ENCODE peak calls at places on chromosomes 11 and 22, in nine cellular contexts. F is tibial artery, N is brain microvascular endothelial cell, P is IMR-90, O is vagina, K is SJSA1, V is AG04450, R is psoas muscle, T is breast epithelium. C is an unnamed sample.

GRCh38 chr11:87879118-87879517 is 296.1 kb downstream of the RAB38 start:
- DNase-seq in F (no peak), N (peak; percentile 43), P (no peak), O (no peak), K (no peak), V (no peak), R (no peak), T (no peak), C (no peak)

GRCh38 chr22:39188809-39189208 is 36.3 kb upstream of the CBX7 start:
- DNase-seq in F (no peak), N (no peak), P (no peak), O (no peak), K (no peak), V (no peak), R (no peak), T (no peak), C (no peak)

GRCh38 chr11:129320485-129320884 is 55.2 kb upstream of the BARX2 start:
- DNase-seq in F (no peak), N (no peak), P (no peak), O (no peak), K (no peak), V (no peak), R (no peak), T (no peak), C (no peak)

GRCh38 chr11:58958500-58958899 is 19.2 kb downstream of the GLYATL1 start:
- DNase-seq in F (peak; percentile 34), N (no peak), P (no peak), O (no peak), K (no peak), V (no peak), R (no peak), T (no peak), C (no peak)

GRCh38 chr11:14544611-14545010 is 24.4 kb upstream of the PSMA1 start:
- DNase-seq in F (no peak), N (no peak), P (peak; percentile 33), O (no peak), K (no peak), V (no peak), R (no peak), T (no peak), C (no peak)

GRCh38 chr11:122898799-122899198 is 16.2 kb downstream of the JHY start:
- DNase-seq in F (no peak), N (no peak), P (no peak), O (no peak), K (no peak), V (no peak), R (no peak), T (no peak), C (no peak)

GRCh38 chr11:108221981-108222685 is at the start of gene NPAT:
- DNase-seq in F (peak; percentile 23), N (no peak), P (no peak), O (no peak), K (no peak), V (no peak), R (no peak), T (no peak), C (no peak)

GRCh38 chr11:94849836-94850235 is 81.7 kb downstream of the AMOTL1 start:
- DNase-seq in F (no peak), N (no peak), P (peak; percentile 23), O (no peak), K (no peak), V (no peak), R (no peak), T (no peak), C (no peak)

GRCh38 chr11:114034956-114035355 is 24.6 kb upstream of the ZBTB16 start:
- DNase-seq in F (no peak), N (no peak), P (no peak), O (no peak), K (no peak), V (no peak), R (no peak), T (no peak), C (no peak)

GRCh38 chr11:27700351-27701261 is at the start of gene BDNF:
- DNase-seq in F (no peak), N (no peak), P (peak; percentile 60), O (no peak), K (peak; percentile 69), V (no peak), R (peak; percentile 14), T (no peak), C (no peak)

GRCh38 chr22:50189184-50189848 is 3.6 kb downstream of the TRABD start:
- DNase-seq in F (no peak), N (no peak), P (no peak), O (no peak), K (no peak), V (no peak), R (peak; percentile 44), T (no peak), C (no peak)

GRCh38 chr11:70080763-70081162 is 2.6 kb downstream of the ANO1 start:
- DNase-seq in F (peak; percentile 19), N (no peak), P (no peak), O (no peak), K (peak; percentile 51), V (no peak), R (no peak), T (peak; percentile 76), C (no peak)
- H3K27me3 ChIP-seq in F (no peaks in the 10 kb centered on the region), N (peaks cover 25% of the 10 kb centered on the region), P (no peaks in the 10 kb centered on the region), O (no peaks in the 10 kb centered on the region), K (peaks cover 33% of the 10 kb centered on the region), V (peaks cover 42% of the 10 kb centered on the region), R (peaks cover 36% of the 10 kb centered on the region), T (no peaks in the 10 kb centered on the region), C (no peaks in the 10 kb centered on the region)

DNA sequence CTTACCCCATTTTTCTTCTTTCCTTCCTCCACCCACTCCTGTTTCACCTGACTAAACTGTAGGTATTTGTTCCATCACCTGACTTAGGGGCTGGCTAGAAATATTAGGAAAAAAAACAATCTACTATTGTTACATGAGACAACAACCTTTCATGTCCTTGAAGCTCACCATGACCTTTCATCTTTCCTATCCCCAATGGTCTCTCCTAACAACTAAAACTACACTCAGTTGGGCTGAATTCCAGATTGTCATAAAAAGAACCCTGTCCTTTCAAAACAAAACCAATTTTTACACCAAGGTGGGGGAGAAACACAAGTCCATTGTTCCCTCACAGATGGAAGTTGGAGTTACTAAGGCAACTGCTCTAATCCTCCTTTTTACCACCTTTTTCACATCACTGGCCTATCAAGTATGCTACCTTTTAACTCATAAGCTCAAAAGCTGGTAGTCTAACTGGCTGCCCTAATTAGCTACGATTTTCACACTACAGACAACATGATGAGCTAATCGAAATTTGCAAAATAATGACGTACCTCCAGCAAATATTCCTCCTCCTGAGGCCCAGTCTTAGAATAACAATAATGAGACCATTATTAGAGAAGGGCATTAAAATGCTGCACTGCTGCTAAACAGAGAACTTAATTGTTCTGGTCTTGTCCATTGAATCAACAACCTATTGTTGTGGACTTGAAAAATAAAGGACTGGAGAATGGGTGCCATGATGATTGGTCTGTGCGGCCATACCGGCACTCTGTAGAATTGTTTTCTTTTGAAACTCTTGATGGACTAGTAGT is 46.5 kb upstream of the SOX6 start:
- DNase-seq in F (no peak), N (no peak), P (no peak), O (no peak), K (no peak), V (no peak), R (no peak), T (no peak), C (no peak)
- H3K27me3 ChIP-seq in F (no peaks in the 10 kb centered on the region), N (no peaks in the 10 kb centered on the region), P (no peaks in the 10 kb centered on the region), O (no peaks in the 10 kb centered on the region), K (no peaks in the 10 kb centered on the region), V (no peaks in the 10 kb centered on the region), R (no peaks in the 10 kb centered on the region), T (no peaks in the 10 kb centered on the region), C (no peaks in the 10 kb centered on the region)

GRCh38 chr11:133916790-133917440 is 39.9 kb downstream of the IGSF9B start:
- DNase-seq in F (no peak), N (no peak), P (no peak), O (no peak), K (no peak), V (no peak), R (no peak), T (no peak), C (no peak)

GRCh38 chr11:133919330-133920108 is 37.2 kb downstream of the IGSF9B start:
- DNase-seq in F (no peak), N (no peak), P (no peak), O (no peak), K (no peak), V (no peak), R (no peak), T (no peak), C (peak; percentile 14)

GRCh38 chr11:133918606-133919260 is 38.0 kb downstream of the IGSF9B start:
- DNase-seq in F (no peak), N (no peak), P (no peak), O (no peak), K (no peak), V (no peak), R (no peak), T (no peak), C (no peak)

GRCh38 chr11:133920109-133920990 is 36.4 kb downstream of the IGSF9B start:
- DNase-seq in F (no peak), N (no peak), P (no peak), O (no peak), K (no peak), V (no peak), R (no peak), T (no peak), C (no peak)

DNA sequence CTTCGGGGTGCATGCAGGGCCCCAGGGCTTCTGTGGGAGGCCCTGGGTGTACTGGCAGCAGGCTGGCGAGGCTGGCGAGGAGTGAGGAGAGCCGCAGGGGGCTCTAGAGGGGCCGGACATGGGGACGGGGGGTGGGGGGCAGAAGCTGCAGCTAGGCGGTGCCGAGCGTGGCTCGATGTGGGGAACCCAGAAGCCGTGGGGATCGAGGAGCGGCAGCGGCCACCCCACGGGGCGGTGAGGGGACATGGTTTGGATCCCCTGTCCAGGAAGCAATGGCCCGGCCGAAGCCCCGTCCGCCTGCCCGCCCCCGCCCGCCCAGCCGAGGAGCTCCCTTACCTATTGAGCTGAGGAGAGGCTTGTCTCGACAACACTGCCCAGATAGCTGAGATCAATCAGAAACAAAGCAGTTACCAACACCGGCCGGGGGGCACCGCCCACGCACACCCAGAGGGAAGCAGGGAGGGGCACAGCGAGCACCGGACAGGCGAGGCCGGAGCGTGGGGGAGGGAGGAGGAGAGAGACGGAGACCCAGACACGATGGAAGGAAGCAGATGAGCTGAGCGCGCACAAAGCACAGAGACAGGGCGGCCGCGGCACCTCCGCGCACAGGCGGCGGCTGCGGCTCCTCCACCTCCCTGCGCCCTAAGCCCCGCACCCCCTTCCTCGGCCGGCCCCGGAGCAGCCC is 38.7 kb downstream of the IGSF9B start:
- DNase-seq in F (no peak), N (no peak), P (no peak), O (no peak), K (no peak), V (no peak), R (no peak), T (no peak), C (no peak)
- H3K27me3 ChIP-seq in F (no peaks in the 10 kb centered on the region), N (peaks cover 6% of the 10 kb centered on the region), P (peaks cover 11% of the 10 kb centered on the region), O (no peaks in the 10 kb centered on the region), K (no peaks in the 10 kb centered on the region), V (peaks cover 2% of the 10 kb centered on the region), R (no peaks in the 10 kb centered on the region), T (peaks cover 18% of the 10 kb centered on the region), C (no peaks in the 10 kb centered on the region)

DNA sequence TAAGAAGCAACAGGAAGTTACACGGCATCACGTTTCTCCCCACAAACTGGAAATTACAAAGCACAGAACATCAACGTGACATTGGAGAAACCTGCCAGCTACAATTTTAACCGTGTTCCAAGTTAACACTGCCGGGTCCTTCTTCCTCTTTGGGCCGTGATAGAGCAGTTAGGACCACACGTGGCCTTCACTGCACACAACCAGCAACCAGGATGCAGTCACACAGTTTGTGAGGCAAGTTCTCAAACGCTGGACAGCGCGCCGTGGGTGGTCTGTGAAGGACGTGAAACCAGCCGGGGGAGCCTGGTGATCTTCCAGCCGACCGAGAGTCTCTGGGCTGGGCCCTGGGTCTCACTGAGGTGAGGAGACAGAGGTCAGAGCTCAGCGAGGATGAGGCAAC is 14.6 kb downstream of the C11orf21 start:
- DNase-seq in F (no peak), N (no peak), P (no peak), O (no peak), K (peak; percentile 71), V (no peak), R (no peak), T (no peak), C (no peak)
- H3K27me3 ChIP-seq in F (peaks cover 36% of the 10 kb centered on the region), N (peaks cover 12% of the 10 kb centered on the region), P (peaks cover 41% of the 10 kb centered on the region), O (no peaks in the 10 kb centered on the region), K (peaks cover 4% of the 10 kb centered on the region), V (peaks cover 24% of the 10 kb centered on the region), R (peaks cover 39% of the 10 kb centered on the region), T (no peaks in the 10 kb centered on the region), C (no peaks in the 10 kb centered on the region)